ENCODE peak calls at places on chromosomes 1 and 21, in eight cellular contexts. O, E, F, C, V, J, I and Y are unnamed samples.

GRCh38 chr1:173410794-173411236 is 66.3 kb upstream of the PRDX6 start:
- DNase-seq in F (no peak), V (no peak), J (no peak), I (no peak), O (no peak), E (no peak), C (no peak), Y (peak; percentile 48)

GRCh38 chr1:68141079-68141800 is 90.8 kb upstream of the DIRAS3 start:
- DNase-seq in O (no peak), F (no peak), J (no peak), V (no peak), I (no peak), E (no peak), C (no peak), Y (no peak)

GRCh38 chr1:42456754-42457089 is 379 bp downstream of the PPCS start:
- DNase-seq in O (peak; percentile 33), C (peak; percentile 70), F (no peak), J (peak; percentile 55), E (no peak), V (no peak), I (peak; percentile 72), Y (peak; percentile 77)

GRCh38 chr1:1562556-1563195 is 12.0 kb downstream of the SSU72 start:
- DNase-seq in O (no peak), F (no peak), J (no peak), C (no peak), E (no peak), V (no peak), I (no peak), Y (no peak)

GRCh38 chr1:215569987-215570824 is 3.1 kb downstream of the KCTD3 start:
- DNase-seq in C (no peak), J (no peak), I (no peak), E (no peak), O (no peak), F (no peak), V (no peak), Y (no peak)

GRCh38 chr1:230350208-230350921 is 75.8 kb downstream of the PGBD5 start:
- DNase-seq in O (no peak), F (no peak), C (no peak), V (no peak), I (no peak), E (no peak), J (peak; percentile 20), Y (no peak)

GRCh38 chr1:107530543-107530942 is 389.7 kb downstream of the NTNG1 start:
- DNase-seq in E (no peak), O (peak; percentile 82), F (no peak), I (no peak), C (no peak), J (no peak), V (peak; percentile 31), Y (no peak)

GRCh38 chr21:43348801-43349261 is 78.1 kb downstream of the SIK1 start:
- DNase-seq in J (no peak), V (no peak), E (no peak), F (no peak), C (no peak), O (no peak), I (no peak), Y (no peak)

GRCh38 chr1:18400347-18401102 is 80.2 kb upstream of the KLHDC7A start:
- DNase-seq in C (no peak), F (no peak), J (no peak), I (no peak), V (no peak), E (no peak), O (no peak), Y (no peak)

GRCh38 chr1:185373813-185374524 is 56.9 kb upstream of the IVNS1ABP start:
- DNase-seq in C (no peak), J (peak; percentile 38), I (no peak), F (no peak), V (no peak), E (no peak), O (no peak), Y (no peak)

GRCh38 chr1:154752273-154753030 is 117.6 kb downstream of the KCNN3 start:
- DNase-seq in E (no peak), O (no peak), V (no peak), C (no peak), I (no peak), J (no peak), F (no peak), Y (no peak)

GRCh38 chr1:240352769-240353168 is 259.2 kb downstream of the GREM2 start:
- DNase-seq in V (no peak), I (no peak), F (no peak), J (peak; percentile 45), O (no peak), C (no peak), E (peak; percentile 32), Y (no peak)

GRCh38 chr1:6357243-6357929 is 36.2 kb downstream of the ACOT7 start:
- DNase-seq in F (no peak), O (no peak), C (peak; percentile 78), I (no peak), E (no peak), J (no peak), V (no peak), Y (no peak)

GRCh38 chr1:25355841-25356395 is 17.8 kb downstream of the TMEM50A start:
- DNase-seq in I (no peak), C (no peak), V (no peak), F (peak; percentile 28), J (no peak), E (no peak), O (no peak), Y (no peak)
- TF ChIP-seq CTCF in I (no peak), C (no peak), V (no peak), F (no peak), J (no peak), E (no peak), O (no peak), Y (no peak)

DNA sequence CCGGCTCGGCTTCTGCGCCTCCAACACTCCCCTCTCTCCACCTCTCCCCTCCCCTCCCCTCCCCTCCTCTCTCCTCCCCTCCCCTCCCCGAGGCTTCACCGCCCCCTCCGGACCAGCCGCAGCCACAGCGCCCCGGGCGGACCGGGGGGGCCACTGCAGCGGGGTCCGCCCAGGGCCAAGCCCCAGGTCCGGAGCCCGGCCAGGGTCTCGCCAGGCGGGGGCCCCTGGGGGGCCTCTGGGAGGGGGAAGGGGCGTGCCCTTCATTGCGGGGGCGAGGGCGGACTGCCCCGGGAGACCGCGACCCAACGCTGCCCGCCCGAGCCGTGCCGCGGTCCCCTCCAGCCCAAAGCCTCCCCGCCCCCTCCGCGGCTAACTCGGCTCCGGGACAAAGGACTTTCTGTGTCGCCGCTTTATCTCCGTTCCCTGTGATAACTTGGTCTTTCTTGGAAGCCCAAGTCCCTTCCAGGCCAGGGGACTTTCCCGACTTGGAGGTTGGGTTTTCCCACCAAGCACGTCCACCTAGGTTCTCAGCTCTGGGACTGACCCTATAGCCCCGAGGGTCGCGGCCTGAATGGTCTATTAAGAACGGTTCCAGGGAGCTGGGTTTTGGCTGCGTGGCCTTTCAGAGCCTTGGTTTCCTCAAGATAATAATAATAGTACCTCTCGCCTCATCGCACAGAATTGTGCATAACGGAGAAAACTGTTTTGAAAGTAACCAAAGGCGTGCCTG is at the start of gene UBQLN4:
- DNase-seq in O (peak; percentile 23), C (peak; percentile 90), F (peak; percentile 96), I (peak; percentile 82), V (peak; percentile 35), E (no peak), J (peak; percentile 77), Y (peak; percentile 98)
- TF ChIP-seq CTCF in O (peak; percentile 58), C (peak; percentile 47), F (peak; percentile 64), I (peak; percentile 41), V (peak; percentile 44), E (peak; percentile 39), J (peak; percentile 21), Y (peak; percentile 92)

GRCh38 chr1:17005365-17005740 is 6.4 kb downstream of the ATP13A2 start:
- DNase-seq in V (no peak), J (no peak), O (no peak), I (no peak), E (no peak), F (no peak), C (no peak), Y (no peak)

GRCh38 chr1:17002524-17002902 is 9.2 kb downstream of the ATP13A2 start:
- DNase-seq in O (no peak), I (no peak), E (no peak), V (no peak), J (no peak), F (no peak), C (no peak), Y (no peak)

GRCh38 chr1:17007121-17007520 is 4.6 kb downstream of the ATP13A2 start:
- DNase-seq in E (no peak), J (no peak), O (no peak), F (no peak), I (no peak), C (peak; percentile 56), V (no peak), Y (no peak)

GRCh38 chr1:17001760-17002523 is 9.8 kb downstream of the ATP13A2 start:
- DNase-seq in E (no peak), C (no peak), J (no peak), V (no peak), O (no peak), I (no peak), F (no peak), Y (no peak)

GRCh38 chr1:17004466-17005364 is 7.0 kb downstream of the ATP13A2 start:
- DNase-seq in F (no peak), E (no peak), V (no peak), J (no peak), O (no peak), C (peak; percentile 37), I (no peak), Y (no peak)
- TF ChIP-seq CTCF in F (peak; percentile 24), E (peak; percentile 28), V (peak; percentile 22), J (peak; percentile 11), O (peak; percentile 46), C (peak; percentile 32), I (no peak), Y (no peak)

GRCh38 chr1:47002211-47002610 is 21.3 kb upstream of the CYP4X1 start:
- DNase-seq in J (no peak), E (no peak), F (peak; percentile 31), I (no peak), V (no peak), C (no peak), O (no peak), Y (no peak)
- TF ChIP-seq CTCF in J (peak; percentile 6), E (no peak), F (peak; percentile 63), I (no peak), V (no peak), C (peak; percentile 66), O (peak; percentile 60), Y (peak; percentile 9)

GRCh38 chr1:119808972-119809550 is 2.2 kb downstream of the REG4 start:
- DNase-seq in V (no peak), F (peak; percentile 76), J (peak; percentile 68), O (no peak), C (peak; percentile 75), E (peak; percentile 47), I (peak; percentile 65), Y (peak; percentile 65)
- TF ChIP-seq CTCF in V (peak; percentile 92), F (peak; percentile 87), J (peak; percentile 92), O (peak; percentile 91), C (peak; percentile 93), E (peak; percentile 94), I (peak; percentile 96), Y (peak; percentile 82)